ENCODE peak calls at places on chromosome 21, in seven cellular contexts. L is nephron progenitor cell; O is naive B cell; V is adipocyte; D is left cardiac atrium; S is activated CD4-positive, CD25-positive, alpha-beta regulatory T cell treated with anti-CD3 and anti-CD28 coated beads, Interleukin-2, amount 50 U/mL, for 72 hours; T is hypothalamus. I is an unnamed sample.
A peak's percentile ranks its signal among the peaks of the same experiment; 100 is the strongest.

GRCh38 chr21:16419188-16419874 is 689.5 kb downstream of the USP25 start:
- DNase-seq in L (peak; percentile 3), O (no peak), V (peak; percentile 61), D (peak; percentile 90), S (no peak), T (peak; percentile 9), I (peak; percentile 13)

GRCh38 chr21:41956926-41957729 is 3.3 kb upstream of the C2CD2 start:
- DNase-seq in L (no peak), O (no peak), V (peak; percentile 68), D (no peak), S (no peak), T (no peak), I (peak; percentile 77)

GRCh38 chr21:23601549-23601948 is 2005.7 kb downstream of the MRPL39 start:
- DNase-seq in L (no peak), O (no peak), V (no peak), D (no peak), S (no peak), T (no peak), I (no peak)

GRCh38 chr21:45640888-45641479 is 2.5 kb upstream of the PCBP3 start:
- DNase-seq in L (no peak), O (no peak), V (no peak), D (peak; percentile 63), S (no peak), T (no peak), I (no peak)

GRCh38 chr21:42568377-42568776 is 54.7 kb downstream of the SLC37A1 start:
- DNase-seq in L (no peak), O (no peak), V (no peak), D (no peak), S (peak; percentile 14), T (no peak), I (no peak)

GRCh38 chr21:20999567-21000169 is 1.5 kb downstream of the NCAM2 start:
- DNase-seq in L (peak; percentile 56), O (peak; percentile 19), V (peak; percentile 82), D (no peak), S (no peak), T (no peak), I (peak; percentile 20)

GRCh38 chr21:45511661-45512431 is 30.4 kb downstream of the SLC19A1 start:
- DNase-seq in L (no peak), O (no peak), V (no peak), D (peak; percentile 18), S (no peak), T (no peak), I (no peak)

GRCh38 chr21:32994305-32994704 is 31.4 kb upstream of the OLIG2 start:
- DNase-seq in L (no peak), O (no peak), V (peak; percentile 49), D (no peak), S (no peak), T (no peak), I (peak; percentile 21)

GRCh38 chr21:27793901-27794300 is 827.0 kb upstream of the ADAMTS5 start:
- DNase-seq in L (no peak), O (no peak), V (no peak), D (no peak), S (no peak), T (no peak), I (no peak)

GRCh38 chr21:36756527-36756926 is 57.6 kb downstream of the SIM2 start:
- DNase-seq in L (no peak), O (no peak), V (no peak), D (no peak), S (no peak), T (no peak), I (peak; percentile 25)

GRCh38 chr21:15141236-15141970 is 76.6 kb upstream of the NRIP1 start:
- DNase-seq in L (no peak), O (no peak), V (no peak), D (no peak), S (no peak), T (no peak), I (no peak)

GRCh38 chr21:46064870-46065214 is 33.1 kb upstream of the COL6A2 start:
- DNase-seq in L (no peak), O (no peak), V (no peak), D (no peak), S (no peak), T (no peak), I (no peak)

GRCh38 chr21:42107881-42108553 is 36.9 kb downstream of the UMODL1 start:
- DNase-seq in L (peak; percentile 66), O (peak; percentile 74), V (peak; percentile 75), D (peak; percentile 67), S (no peak), T (no peak), I (no peak)

GRCh38 chr21:39073717-39074116 is 109.5 kb downstream of the PSMG1 start:
- DNase-seq in L (no peak), O (no peak), V (peak; percentile 38), D (no peak), S (no peak), T (no peak), I (no peak)

GRCh38 chr21:36773111-36773510 is 74.2 kb downstream of the SIM2 start:
- DNase-seq in L (no peak), O (no peak), V (peak; percentile 75), D (peak; percentile 65), S (no peak), T (no peak), I (peak; percentile 63)

GRCh38 chr21:43211085-43212071 is 42.6 kb downstream of the CRYAA start:
- DNase-seq in L (peak; percentile 45), O (no peak), V (no peak), D (peak; percentile 56), S (no peak), T (no peak), I (no peak)

GRCh38 chr21:46038871-46039397 is 57.4 kb downstream of the COL6A1 start:
- DNase-seq in L (no peak), O (no peak), V (peak; percentile 89), D (peak; percentile 87), S (no peak), T (no peak), I (peak; percentile 50)

GRCh38 chr21:34730194-34730593 is 61.4 kb downstream of the CLIC6 start:
- DNase-seq in L (no peak), O (no peak), V (no peak), D (no peak), S (no peak), T (no peak), I (no peak)

GRCh38 chr21:42652527-42653491 is 612 bp upstream of the PDE9A start:
- DNase-seq in L (peak; percentile 79), O (no peak), V (no peak), D (peak; percentile 60), S (no peak), T (no peak), I (no peak)

GRCh38 chr21:35840197-35840799 is 220.0 kb downstream of the SETD4 start:
- DNase-seq in L (peak; percentile 53), O (peak; percentile 39), V (peak; percentile 91), D (peak; percentile 71), S (no peak), T (no peak), I (peak; percentile 74)

GRCh38 chr21:18810136-18810535 is 406.6 kb upstream of the TMPRSS15 start:
- DNase-seq in L (no peak), O (no peak), V (no peak), D (no peak), S (no peak), T (no peak), I (no peak)

GRCh38 chr21:37276377-37276776 is 9.2 kb upstream of the VPS26C start:
- DNase-seq in L (no peak), O (no peak), V (no peak), D (no peak), S (no peak), T (no peak), I (no peak)

GRCh38 chr21:29130234-29130993 is at the start of gene MAP3K7CL:
- DNase-seq in L (no peak), O (no peak), V (peak; percentile 91), D (peak; percentile 70), S (no peak), T (no peak), I (peak; percentile 100)

GRCh38 chr21:15549671-15550070 is 180.1 kb upstream of the USP25 start:
- DNase-seq in L (no peak), O (no peak), V (no peak), D (no peak), S (no peak), T (no peak), I (peak; percentile 16)

GRCh38 chr21:34726627-34727337 is 58.0 kb downstream of the CLIC6 start:
- DNase-seq in L (no peak), O (no peak), V (peak; percentile 51), D (no peak), S (no peak), T (no peak), I (peak; percentile 76)

GRCh38 chr21:43207043-43207315 is 38.2 kb downstream of the CRYAA start:
- DNase-seq in L (no peak), O (no peak), V (no peak), D (no peak), S (no peak), T (no peak), I (no peak)

GRCh38 chr21:33360281-33360680 is 35.5 kb downstream of the IFNAR1 start:
- DNase-seq in L (no peak), O (no peak), V (peak; percentile 59), D (no peak), S (no peak), T (no peak), I (no peak)

GRCh38 chr21:25750085-25750484 is 15.3 kb downstream of the GABPA start:
- DNase-seq in L (peak; percentile 5), O (no peak), V (no peak), D (no peak), S (no peak), T (no peak), I (no peak)

I was measured in HFFc6.